ENCODE peak calls at places on chromosome 5, in eight cellular contexts. One of them, this sample, is unnamed.

GRCh38 chr5:87282254-87282653 is 14.6 kb downstream of the RASA1 start:
- DNase-seq in fibroblast of lung: no peak
- DNase-seq in endothelial cell: no peak
- DNase-seq in psoas muscle: no peak
- DNase-seq in HFFc6: no peak
- DNase-seq in RWPE1: no peak
- DNase-seq in A549: no peak
- DNase-seq in right lobe of liver: no peak
- DNase-seq in this sample: no peak

GRCh38 chr5:1732955-1733354 is 66.7 kb downstream of the MRPL36 start:
- DNase-seq in endothelial cell: peak
- DNase-seq in RWPE1: no peak
- DNase-seq in psoas muscle: no peak
- DNase-seq in fibroblast of lung: no peak
- DNase-seq in right lobe of liver: peak
- DNase-seq in HFFc6: no peak
- DNase-seq in A549: no peak
- DNase-seq in this sample: no peak

GRCh38 chr5:138985256-138985655 is 110.1 kb upstream of the LRRTM2 start:
- DNase-seq in RWPE1: no peak
- DNase-seq in A549: no peak
- DNase-seq in psoas muscle: no peak
- DNase-seq in endothelial cell: no peak
- DNase-seq in fibroblast of lung: peak
- DNase-seq in HFFc6: no peak
- DNase-seq in right lobe of liver: no peak
- DNase-seq in this sample: no peak

GRCh38 chr5:140114341-140115185 is 654 bp downstream of the PURA start:
- DNase-seq in A549: peak
- DNase-seq in psoas muscle: peak
- DNase-seq in right lobe of liver: peak
- DNase-seq in RWPE1: peak
- DNase-seq in fibroblast of lung: peak
- DNase-seq in endothelial cell: peak
- DNase-seq in HFFc6: peak
- DNase-seq in this sample: peak

GRCh38 chr5:149857499-149857898 is 87.1 kb downstream of the PDE6A start:
- DNase-seq in fibroblast of lung: peak
- DNase-seq in HFFc6: no peak
- DNase-seq in right lobe of liver: peak
- DNase-seq in endothelial cell: no peak
- DNase-seq in psoas muscle: peak
- DNase-seq in A549: no peak
- DNase-seq in RWPE1: peak
- DNase-seq in this sample: no peak

GRCh38 chr5:142388696-142389095 is 63.9 kb upstream of the SPRY4 start:
- DNase-seq in psoas muscle: no peak
- DNase-seq in RWPE1: no peak
- DNase-seq in fibroblast of lung: peak
- DNase-seq in A549: no peak
- DNase-seq in right lobe of liver: no peak
- DNase-seq in HFFc6: no peak
- DNase-seq in endothelial cell: no peak
- DNase-seq in this sample: no peak

GRCh38 chr5:176608937-176609723 is 826 bp downstream of the GPRIN1 start:
- DNase-seq in A549: no peak
- DNase-seq in endothelial cell: no peak
- DNase-seq in right lobe of liver: no peak
- DNase-seq in HFFc6: no peak
- DNase-seq in psoas muscle: no peak
- DNase-seq in RWPE1: no peak
- DNase-seq in fibroblast of lung: no peak
- DNase-seq in this sample: peak

GRCh38 chr5:36978196-36978595 is 101.6 kb downstream of the NIPBL start:
- DNase-seq in HFFc6: no peak
- DNase-seq in A549: no peak
- DNase-seq in right lobe of liver: no peak
- DNase-seq in psoas muscle: no peak
- DNase-seq in endothelial cell: no peak
- DNase-seq in fibroblast of lung: no peak
- DNase-seq in RWPE1: no peak
- DNase-seq in this sample: no peak

GRCh38 chr5:136063778-136064465 is 35.1 kb downstream of the TGFBI start:
- DNase-seq in right lobe of liver: no peak
- DNase-seq in psoas muscle: no peak
- DNase-seq in RWPE1: no peak
- DNase-seq in A549: no peak
- DNase-seq in endothelial cell: no peak
- DNase-seq in HFFc6: no peak
- DNase-seq in fibroblast of lung: no peak
- DNase-seq in this sample: no peak

GRCh38 chr5:176319827-176320554 is 41.6 kb downstream of the KIAA1191 start:
- DNase-seq in psoas muscle: no peak
- DNase-seq in fibroblast of lung: peak
- DNase-seq in endothelial cell: no peak
- DNase-seq in right lobe of liver: no peak
- DNase-seq in HFFc6: no peak
- DNase-seq in RWPE1: peak
- DNase-seq in A549: peak
- DNase-seq in this sample: no peak

GRCh38 chr5:68817696-68818695 is 275.8 kb upstream of the SLC30A5 start:
- DNase-seq in psoas muscle: no peak
- DNase-seq in A549: no peak
- DNase-seq in HFFc6: no peak
- DNase-seq in RWPE1: no peak
- DNase-seq in endothelial cell: no peak
- DNase-seq in right lobe of liver: no peak
- DNase-seq in fibroblast of lung: peak
- DNase-seq in this sample: no peak

GRCh38 chr5:159854916-159855315 is 61.4 kb upstream of the ADRA1B start:
- DNase-seq in psoas muscle: no peak
- DNase-seq in fibroblast of lung: peak
- DNase-seq in HFFc6: no peak
- DNase-seq in right lobe of liver: no peak
- DNase-seq in RWPE1: no peak
- DNase-seq in endothelial cell: no peak
- DNase-seq in A549: no peak
- DNase-seq in this sample: no peak

GRCh38 chr5:127930311-127930710 is 153.3 kb upstream of the SLC12A2 start:
- DNase-seq in right lobe of liver: no peak
- DNase-seq in A549: peak
- DNase-seq in RWPE1: no peak
- DNase-seq in HFFc6: peak
- DNase-seq in endothelial cell: no peak
- DNase-seq in psoas muscle: no peak
- DNase-seq in fibroblast of lung: peak
- DNase-seq in this sample: no peak

GRCh38 chr5:129271309-129271708 is 176.8 kb downstream of the ISOC1 start:
- DNase-seq in RWPE1: no peak
- DNase-seq in right lobe of liver: no peak
- DNase-seq in fibroblast of lung: no peak
- DNase-seq in HFFc6: no peak
- DNase-seq in endothelial cell: peak
- DNase-seq in A549: no peak
- DNase-seq in psoas muscle: no peak
- DNase-seq in this sample: no peak

GRCh38 chr5:17831279-17831678 is 197.0 kb downstream of the TAF11L14 start:
- DNase-seq in fibroblast of lung: no peak
- DNase-seq in HFFc6: no peak
- DNase-seq in RWPE1: no peak
- DNase-seq in A549: no peak
- DNase-seq in endothelial cell: no peak
- DNase-seq in psoas muscle: no peak
- DNase-seq in right lobe of liver: no peak
- DNase-seq in this sample: no peak

GRCh38 chr5:5135957-5136676 is 4.0 kb upstream of the ADAMTS16 start:
- DNase-seq in endothelial cell: no peak
- DNase-seq in fibroblast of lung: no peak
- DNase-seq in HFFc6: peak
- DNase-seq in psoas muscle: no peak
- DNase-seq in A549: peak
- DNase-seq in right lobe of liver: no peak
- DNase-seq in RWPE1: no peak
- DNase-seq in this sample: no peak

GRCh38 chr5:27437594-27438200 is 399.3 kb upstream of the CDH9 start:
- DNase-seq in fibroblast of lung: peak
- DNase-seq in psoas muscle: no peak
- DNase-seq in endothelial cell: no peak
- DNase-seq in A549: no peak
- DNase-seq in RWPE1: no peak
- DNase-seq in right lobe of liver: no peak
- DNase-seq in HFFc6: no peak
- DNase-seq in this sample: no peak

GRCh38 chr5:72244862-72245371 is 75.1 kb downstream of the MRPS27 start:
- DNase-seq in HFFc6: peak
- DNase-seq in RWPE1: peak
- DNase-seq in right lobe of liver: no peak
- DNase-seq in A549: peak
- DNase-seq in fibroblast of lung: peak
- DNase-seq in endothelial cell: no peak
- DNase-seq in psoas muscle: no peak
- DNase-seq in this sample: no peak
- TF ChIP-seq CTCF in HFFc6: peak
- TF ChIP-seq CTCF in RWPE1: peak
- TF ChIP-seq CTCF in right lobe of liver: peak
- TF ChIP-seq CTCF in A549: peak
- TF ChIP-seq CTCF in fibroblast of lung: peak
- TF ChIP-seq CTCF in endothelial cell: no peak
- TF ChIP-seq CTCF in psoas muscle: peak
- TF ChIP-seq CTCF in this sample: peak

GRCh38 chr5:133286483-133286882 is 234.7 kb downstream of the HSPA4 start:
- DNase-seq in HFFc6: no peak
- DNase-seq in endothelial cell: no peak
- DNase-seq in RWPE1: no peak
- DNase-seq in fibroblast of lung: no peak
- DNase-seq in psoas muscle: no peak
- DNase-seq in right lobe of liver: no peak
- DNase-seq in A549: no peak
- DNase-seq in this sample: no peak

GRCh38 chr5:133284306-133284705 is 232.5 kb downstream of the HSPA4 start:
- DNase-seq in A549: no peak
- DNase-seq in RWPE1: no peak
- DNase-seq in psoas muscle: no peak
- DNase-seq in HFFc6: no peak
- DNase-seq in fibroblast of lung: no peak
- DNase-seq in endothelial cell: no peak
- DNase-seq in right lobe of liver: no peak
- DNase-seq in this sample: no peak

GRCh38 chr5:133285583-133286021 is 233.8 kb downstream of the HSPA4 start:
- DNase-seq in fibroblast of lung: peak
- DNase-seq in RWPE1: peak
- DNase-seq in A549: peak
- DNase-seq in endothelial cell: no peak
- DNase-seq in HFFc6: peak
- DNase-seq in psoas muscle: peak
- DNase-seq in right lobe of liver: peak
- DNase-seq in this sample: no peak

GRCh38 chr5:133289686-133290367 is 238.0 kb downstream of the HSPA4 start:
- DNase-seq in right lobe of liver: no peak
- DNase-seq in psoas muscle: no peak
- DNase-seq in A549: no peak
- DNase-seq in HFFc6: no peak
- DNase-seq in fibroblast of lung: no peak
- DNase-seq in RWPE1: peak
- DNase-seq in endothelial cell: no peak
- DNase-seq in this sample: no peak

DNA sequence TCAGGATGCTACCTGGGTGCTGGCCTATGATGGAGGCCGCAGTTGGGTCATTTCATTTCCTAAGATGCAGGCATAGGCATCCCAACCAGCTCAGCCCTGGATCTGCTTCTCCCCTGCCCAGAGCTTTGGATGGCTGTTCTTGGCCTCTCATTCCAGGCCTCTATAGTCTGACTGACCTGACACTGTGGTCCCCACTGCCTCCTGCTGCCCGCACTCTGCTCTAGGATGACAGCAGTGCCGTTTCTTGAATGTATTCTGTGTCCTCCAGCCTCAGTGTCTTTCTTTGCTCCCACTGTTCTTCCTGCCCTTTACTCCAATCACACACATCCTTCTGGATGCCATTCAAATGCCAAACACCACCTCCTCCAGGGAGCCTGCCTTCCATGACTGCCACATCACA is 235.7 kb downstream of the HSPA4 start:
- DNase-seq in psoas muscle: peak
- DNase-seq in fibroblast of lung: peak
- DNase-seq in A549: peak
- DNase-seq in endothelial cell: peak
- DNase-seq in HFFc6: no peak
- DNase-seq in RWPE1: no peak
- DNase-seq in right lobe of liver: no peak
- DNase-seq in this sample: peak
- TF ChIP-seq CTCF in psoas muscle: peak
- TF ChIP-seq CTCF in fibroblast of lung: peak
- TF ChIP-seq CTCF in A549: peak
- TF ChIP-seq CTCF in endothelial cell: no peak
- TF ChIP-seq CTCF in HFFc6: peak
- TF ChIP-seq CTCF in RWPE1: no peak
- TF ChIP-seq CTCF in right lobe of liver: peak
- TF ChIP-seq CTCF in this sample: peak

DNA sequence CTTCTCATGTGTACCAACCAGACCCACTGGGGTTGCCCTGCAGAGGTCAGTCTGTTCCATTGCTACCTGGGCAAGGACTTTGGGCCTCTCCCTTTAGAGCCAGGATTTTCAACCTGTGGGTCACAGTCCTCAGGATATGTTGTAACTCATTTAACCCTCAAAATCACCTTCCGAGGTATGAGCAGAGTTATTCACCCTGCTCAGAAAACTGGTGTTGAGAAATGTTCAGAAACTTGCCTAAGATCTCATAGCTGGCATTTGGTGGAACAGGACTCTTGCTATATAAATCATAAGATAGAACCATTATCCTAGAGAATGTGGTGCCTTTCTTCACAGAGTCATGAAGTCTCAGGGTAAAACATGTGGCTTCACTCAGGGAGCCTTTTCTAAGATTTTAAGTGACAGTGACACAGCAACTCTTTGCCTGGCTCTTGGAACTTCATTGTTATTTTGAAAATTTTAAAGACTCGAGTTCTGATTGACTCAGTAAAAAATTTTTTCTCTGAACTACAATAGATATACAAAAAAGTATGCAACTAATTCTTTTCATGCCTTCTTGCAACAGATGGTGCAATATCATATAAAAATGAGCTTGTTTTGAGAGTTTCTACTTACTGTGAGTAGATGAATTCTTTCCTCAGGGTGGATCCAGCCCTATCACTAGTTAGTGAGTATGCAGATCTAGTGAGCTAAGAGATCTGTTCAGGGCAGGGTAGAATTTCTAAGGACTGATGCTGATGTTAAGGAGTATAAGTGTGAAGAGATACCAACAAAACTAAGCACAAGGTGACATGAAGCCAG is 29.5 kb downstream of the CAST start:
- DNase-seq in right lobe of liver: peak
- DNase-seq in HFFc6: peak
- DNase-seq in fibroblast of lung: no peak
- DNase-seq in RWPE1: no peak
- DNase-seq in endothelial cell: no peak
- DNase-seq in psoas muscle: no peak
- DNase-seq in A549: no peak
- DNase-seq in this sample: no peak
- TF ChIP-seq CTCF in right lobe of liver: peak
- TF ChIP-seq CTCF in HFFc6: no peak
- TF ChIP-seq CTCF in fibroblast of lung: no peak
- TF ChIP-seq CTCF in RWPE1: no peak
- TF ChIP-seq CTCF in endothelial cell: no peak
- TF ChIP-seq CTCF in psoas muscle: no peak
- TF ChIP-seq CTCF in A549: no peak
- TF ChIP-seq CTCF in this sample: no peak

GRCh38 chr5:14326035-14326909 is 183.1 kb downstream of the TRIO start:
- DNase-seq in psoas muscle: no peak
- DNase-seq in endothelial cell: peak
- DNase-seq in right lobe of liver: no peak
- DNase-seq in HFFc6: no peak
- DNase-seq in fibroblast of lung: no peak
- DNase-seq in A549: no peak
- DNase-seq in RWPE1: no peak
- DNase-seq in this sample: no peak
- TF ChIP-seq CTCF in psoas muscle: peak
- TF ChIP-seq CTCF in endothelial cell: no peak
- TF ChIP-seq CTCF in right lobe of liver: peak
- TF ChIP-seq CTCF in HFFc6: peak
- TF ChIP-seq CTCF in fibroblast of lung: peak
- TF ChIP-seq CTCF in A549: no peak
- TF ChIP-seq CTCF in RWPE1: no peak
- TF ChIP-seq CTCF in this sample: peak

This sample was measured in neural crest cell.